ENCODE peak calls at places on chromosomes 13 and 19, in ten cellular contexts. One of them, this sample, is unnamed.

GRCh38 chr19:18419195-18419698 is at the start of gene SSBP4:
- DNase-seq in GM12865: peak; percentile 85
- DNase-seq in Right ventricle myocardium superior: peak; percentile 85
- DNase-seq in kidney: peak; percentile 92
- DNase-seq in activated naive CD8-positive, alpha-beta T cell treated with anti-CD3 and anti-CD28 coated beads, Interleukin-2, amount 50 U/mL, for 24 hours: peak; percentile 78
- DNase-seq in germinal center: peak; percentile 89
- DNase-seq in fibroblast of lung: peak; percentile 75
- DNase-seq in IMR-90: peak; percentile 70
- DNase-seq in naive thymus-derived CD8-positive, alpha-beta T cell: peak; percentile 71
- DNase-seq in tibial nerve: no peak
- DNase-seq in this sample: peak; percentile 76

GRCh38 chr19:53908106-53908932 is 759 bp upstream of the CACNG7 start:
- DNase-seq in GM12865: no peak
- DNase-seq in Right ventricle myocardium superior: peak; percentile 54
- DNase-seq in kidney: no peak
- DNase-seq in activated naive CD8-positive, alpha-beta T cell treated with anti-CD3 and anti-CD28 coated beads, Interleukin-2, amount 50 U/mL, for 24 hours: peak; percentile 55
- DNase-seq in germinal center: peak; percentile 65
- DNase-seq in fibroblast of lung: peak; percentile 51
- DNase-seq in IMR-90: peak; percentile 40
- DNase-seq in naive thymus-derived CD8-positive, alpha-beta T cell: no peak
- DNase-seq in tibial nerve: no peak
- DNase-seq in this sample: peak; percentile 20

GRCh38 chr13:70849267-70849666 is 741.0 kb upstream of the KLHL1 start:
- DNase-seq in GM12865: no peak
- DNase-seq in Right ventricle myocardium superior: no peak
- DNase-seq in kidney: no peak
- DNase-seq in activated naive CD8-positive, alpha-beta T cell treated with anti-CD3 and anti-CD28 coated beads, Interleukin-2, amount 50 U/mL, for 24 hours: no peak
- DNase-seq in germinal center: no peak
- DNase-seq in fibroblast of lung: no peak
- DNase-seq in IMR-90: no peak
- DNase-seq in naive thymus-derived CD8-positive, alpha-beta T cell: no peak
- DNase-seq in tibial nerve: no peak
- DNase-seq in this sample: no peak

GRCh38 chr19:39568604-39569003 is 28.6 kb upstream of the EID2 start:
- DNase-seq in GM12865: no peak
- DNase-seq in Right ventricle myocardium superior: no peak
- DNase-seq in kidney: no peak
- DNase-seq in activated naive CD8-positive, alpha-beta T cell treated with anti-CD3 and anti-CD28 coated beads, Interleukin-2, amount 50 U/mL, for 24 hours: no peak
- DNase-seq in germinal center: no peak
- DNase-seq in fibroblast of lung: peak; percentile 23
- DNase-seq in IMR-90: no peak
- DNase-seq in naive thymus-derived CD8-positive, alpha-beta T cell: no peak
- DNase-seq in tibial nerve: no peak
- DNase-seq in this sample: no peak

GRCh38 chr13:62302341-62302740 is 886.7 kb upstream of the PCDH20 start:
- DNase-seq in GM12865: no peak
- DNase-seq in Right ventricle myocardium superior: no peak
- DNase-seq in kidney: no peak
- DNase-seq in activated naive CD8-positive, alpha-beta T cell treated with anti-CD3 and anti-CD28 coated beads, Interleukin-2, amount 50 U/mL, for 24 hours: no peak
- DNase-seq in germinal center: no peak
- DNase-seq in fibroblast of lung: no peak
- DNase-seq in IMR-90: peak; percentile 37
- DNase-seq in naive thymus-derived CD8-positive, alpha-beta T cell: no peak
- DNase-seq in tibial nerve: no peak
- DNase-seq in this sample: no peak

GRCh38 chr19:7883796-7884570 is 4.3 kb upstream of the LRRC8E start:
- DNase-seq in GM12865: no peak
- DNase-seq in Right ventricle myocardium superior: no peak
- DNase-seq in kidney: no peak
- DNase-seq in activated naive CD8-positive, alpha-beta T cell treated with anti-CD3 and anti-CD28 coated beads, Interleukin-2, amount 50 U/mL, for 24 hours: no peak
- DNase-seq in germinal center: no peak
- DNase-seq in fibroblast of lung: no peak
- DNase-seq in IMR-90: peak; percentile 33
- DNase-seq in naive thymus-derived CD8-positive, alpha-beta T cell: no peak
- DNase-seq in tibial nerve: no peak
- DNase-seq in this sample: no peak

GRCh38 chr19:47507924-47508553 is 6.8 kb downstream of the NAPA start:
- DNase-seq in GM12865: no peak
- DNase-seq in Right ventricle myocardium superior: no peak
- DNase-seq in kidney: no peak
- DNase-seq in activated naive CD8-positive, alpha-beta T cell treated with anti-CD3 and anti-CD28 coated beads, Interleukin-2, amount 50 U/mL, for 24 hours: no peak
- DNase-seq in germinal center: no peak
- DNase-seq in fibroblast of lung: no peak
- DNase-seq in IMR-90: no peak
- DNase-seq in naive thymus-derived CD8-positive, alpha-beta T cell: no peak
- DNase-seq in tibial nerve: no peak
- DNase-seq in this sample: no peak

GRCh38 chr13:48009298-48009697 is 8.2 kb upstream of the SUCLA2 start:
- DNase-seq in GM12865: no peak
- DNase-seq in Right ventricle myocardium superior: no peak
- DNase-seq in kidney: no peak
- DNase-seq in activated naive CD8-positive, alpha-beta T cell treated with anti-CD3 and anti-CD28 coated beads, Interleukin-2, amount 50 U/mL, for 24 hours: no peak
- DNase-seq in germinal center: no peak
- DNase-seq in fibroblast of lung: peak; percentile 73
- DNase-seq in IMR-90: peak; percentile 51
- DNase-seq in naive thymus-derived CD8-positive, alpha-beta T cell: no peak
- DNase-seq in tibial nerve: no peak
- DNase-seq in this sample: no peak

GRCh38 chr19:10462557-10462956 is 40.6 kb downstream of the KEAP1 start:
- DNase-seq in GM12865: no peak
- DNase-seq in Right ventricle myocardium superior: no peak
- DNase-seq in kidney: no peak
- DNase-seq in activated naive CD8-positive, alpha-beta T cell treated with anti-CD3 and anti-CD28 coated beads, Interleukin-2, amount 50 U/mL, for 24 hours: no peak
- DNase-seq in germinal center: no peak
- DNase-seq in fibroblast of lung: no peak
- DNase-seq in IMR-90: no peak
- DNase-seq in naive thymus-derived CD8-positive, alpha-beta T cell: no peak
- DNase-seq in tibial nerve: no peak
- DNase-seq in this sample: no peak

GRCh38 chr19:11169896-11170678 is 14.5 kb upstream of the SPC24 start:
- DNase-seq in GM12865: no peak
- DNase-seq in Right ventricle myocardium superior: no peak
- DNase-seq in kidney: no peak
- DNase-seq in activated naive CD8-positive, alpha-beta T cell treated with anti-CD3 and anti-CD28 coated beads, Interleukin-2, amount 50 U/mL, for 24 hours: no peak
- DNase-seq in germinal center: no peak
- DNase-seq in fibroblast of lung: no peak
- DNase-seq in IMR-90: peak; percentile 29
- DNase-seq in naive thymus-derived CD8-positive, alpha-beta T cell: no peak
- DNase-seq in tibial nerve: no peak
- DNase-seq in this sample: no peak

GRCh38 chr19:38262585-38263268 is 1.6 kb upstream of the SPINT2 start:
- DNase-seq in GM12865: no peak
- DNase-seq in Right ventricle myocardium superior: no peak
- DNase-seq in kidney: no peak
- DNase-seq in activated naive CD8-positive, alpha-beta T cell treated with anti-CD3 and anti-CD28 coated beads, Interleukin-2, amount 50 U/mL, for 24 hours: no peak
- DNase-seq in germinal center: no peak
- DNase-seq in fibroblast of lung: no peak
- DNase-seq in IMR-90: no peak
- DNase-seq in naive thymus-derived CD8-positive, alpha-beta T cell: no peak
- DNase-seq in tibial nerve: no peak
- DNase-seq in this sample: no peak

GRCh38 chr13:102461302-102461701 is 59.5 kb upstream of the FGF14 start:
- DNase-seq in GM12865: no peak
- DNase-seq in Right ventricle myocardium superior: no peak
- DNase-seq in kidney: no peak
- DNase-seq in activated naive CD8-positive, alpha-beta T cell treated with anti-CD3 and anti-CD28 coated beads, Interleukin-2, amount 50 U/mL, for 24 hours: no peak
- DNase-seq in germinal center: no peak
- DNase-seq in fibroblast of lung: no peak
- DNase-seq in IMR-90: no peak
- DNase-seq in naive thymus-derived CD8-positive, alpha-beta T cell: no peak
- DNase-seq in tibial nerve: no peak
- DNase-seq in this sample: no peak

GRCh38 chr19:50325310-50326100 is 3.7 kb downstream of the KCNC3 start:
- DNase-seq in GM12865: peak; percentile 85
- DNase-seq in Right ventricle myocardium superior: peak; percentile 73
- DNase-seq in kidney: peak; percentile 89
- DNase-seq in activated naive CD8-positive, alpha-beta T cell treated with anti-CD3 and anti-CD28 coated beads, Interleukin-2, amount 50 U/mL, for 24 hours: peak; percentile 78
- DNase-seq in germinal center: peak; percentile 97
- DNase-seq in fibroblast of lung: peak; percentile 20
- DNase-seq in IMR-90: peak; percentile 13
- DNase-seq in naive thymus-derived CD8-positive, alpha-beta T cell: peak; percentile 58
- DNase-seq in tibial nerve: no peak
- DNase-seq in this sample: peak; percentile 70

GRCh38 chr19:43634877-43635560 is 4.6 kb downstream of the CADM4 start:
- DNase-seq in GM12865: no peak
- DNase-seq in Right ventricle myocardium superior: no peak
- DNase-seq in kidney: no peak
- DNase-seq in activated naive CD8-positive, alpha-beta T cell treated with anti-CD3 and anti-CD28 coated beads, Interleukin-2, amount 50 U/mL, for 24 hours: no peak
- DNase-seq in germinal center: no peak
- DNase-seq in fibroblast of lung: no peak
- DNase-seq in IMR-90: no peak
- DNase-seq in naive thymus-derived CD8-positive, alpha-beta T cell: no peak
- DNase-seq in tibial nerve: no peak
- DNase-seq in this sample: no peak

GRCh38 chr13:27476943-27477681 is 26.7 kb upstream of the MTIF3 start:
- DNase-seq in GM12865: peak; percentile 78
- DNase-seq in Right ventricle myocardium superior: no peak
- DNase-seq in kidney: no peak
- DNase-seq in activated naive CD8-positive, alpha-beta T cell treated with anti-CD3 and anti-CD28 coated beads, Interleukin-2, amount 50 U/mL, for 24 hours: no peak
- DNase-seq in germinal center: peak; percentile 61
- DNase-seq in fibroblast of lung: peak; percentile 5
- DNase-seq in IMR-90: peak; percentile 50
- DNase-seq in naive thymus-derived CD8-positive, alpha-beta T cell: no peak
- DNase-seq in tibial nerve: no peak
- DNase-seq in this sample: no peak

GRCh38 chr19:30620354-30620753 is 248.2 kb downstream of the ZNF536 start:
- DNase-seq in GM12865: no peak
- DNase-seq in Right ventricle myocardium superior: no peak
- DNase-seq in kidney: no peak
- DNase-seq in activated naive CD8-positive, alpha-beta T cell treated with anti-CD3 and anti-CD28 coated beads, Interleukin-2, amount 50 U/mL, for 24 hours: no peak
- DNase-seq in germinal center: no peak
- DNase-seq in fibroblast of lung: no peak
- DNase-seq in IMR-90: no peak
- DNase-seq in naive thymus-derived CD8-positive, alpha-beta T cell: no peak
- DNase-seq in tibial nerve: no peak
- DNase-seq in this sample: no peak

GRCh38 chr13:113322043-113322461 is 25.0 kb downstream of the LAMP1 start:
- DNase-seq in GM12865: no peak
- DNase-seq in Right ventricle myocardium superior: peak; percentile 13
- DNase-seq in kidney: peak; percentile 69
- DNase-seq in activated naive CD8-positive, alpha-beta T cell treated with anti-CD3 and anti-CD28 coated beads, Interleukin-2, amount 50 U/mL, for 24 hours: no peak
- DNase-seq in germinal center: no peak
- DNase-seq in fibroblast of lung: no peak
- DNase-seq in IMR-90: no peak
- DNase-seq in naive thymus-derived CD8-positive, alpha-beta T cell: no peak
- DNase-seq in tibial nerve: no peak
- DNase-seq in this sample: no peak

GRCh38 chr19:50226536-50226935 is 23.1 kb downstream of the MYH14 start:
- DNase-seq in GM12865: no peak
- DNase-seq in Right ventricle myocardium superior: no peak
- DNase-seq in kidney: no peak
- DNase-seq in activated naive CD8-positive, alpha-beta T cell treated with anti-CD3 and anti-CD28 coated beads, Interleukin-2, amount 50 U/mL, for 24 hours: no peak
- DNase-seq in germinal center: no peak
- DNase-seq in fibroblast of lung: no peak
- DNase-seq in IMR-90: no peak
- DNase-seq in naive thymus-derived CD8-positive, alpha-beta T cell: no peak
- DNase-seq in tibial nerve: no peak
- DNase-seq in this sample: no peak

GRCh38 chr19:39110263-39110967 is 15.2 kb upstream of the PAK4 start:
- DNase-seq in GM12865: peak; percentile 55
- DNase-seq in Right ventricle myocardium superior: peak; percentile 75
- DNase-seq in kidney: no peak
- DNase-seq in activated naive CD8-positive, alpha-beta T cell treated with anti-CD3 and anti-CD28 coated beads, Interleukin-2, amount 50 U/mL, for 24 hours: peak; percentile 83
- DNase-seq in germinal center: peak; percentile 81
- DNase-seq in fibroblast of lung: no peak
- DNase-seq in IMR-90: no peak
- DNase-seq in naive thymus-derived CD8-positive, alpha-beta T cell: peak; percentile 73
- DNase-seq in tibial nerve: peak; percentile 33
- DNase-seq in this sample: peak; percentile 54

GRCh38 chr13:95292622-95293021 is 8.6 kb downstream of the ABCC4 start:
- DNase-seq in GM12865: no peak
- DNase-seq in Right ventricle myocardium superior: no peak
- DNase-seq in kidney: no peak
- DNase-seq in activated naive CD8-positive, alpha-beta T cell treated with anti-CD3 and anti-CD28 coated beads, Interleukin-2, amount 50 U/mL, for 24 hours: no peak
- DNase-seq in germinal center: no peak
- DNase-seq in fibroblast of lung: no peak
- DNase-seq in IMR-90: no peak
- DNase-seq in naive thymus-derived CD8-positive, alpha-beta T cell: no peak
- DNase-seq in tibial nerve: no peak
- DNase-seq in this sample: no peak

GRCh38 chr19:14383898-14384669 is 2.8 kb downstream of the ADGRE5 start:
- DNase-seq in GM12865: peak; percentile 90
- DNase-seq in Right ventricle myocardium superior: no peak
- DNase-seq in kidney: no peak
- DNase-seq in activated naive CD8-positive, alpha-beta T cell treated with anti-CD3 and anti-CD28 coated beads, Interleukin-2, amount 50 U/mL, for 24 hours: peak; percentile 76
- DNase-seq in germinal center: no peak
- DNase-seq in fibroblast of lung: peak; percentile 62
- DNase-seq in IMR-90: peak; percentile 55
- DNase-seq in naive thymus-derived CD8-positive, alpha-beta T cell: peak; percentile 72
- DNase-seq in tibial nerve: no peak
- DNase-seq in this sample: peak; percentile 43

GRCh38 chr19:17125728-17126677 is 50.4 kb downstream of the MYO9B start:
- DNase-seq in GM12865: peak; percentile 94
- DNase-seq in Right ventricle myocardium superior: peak; percentile 81
- DNase-seq in kidney: peak; percentile 79
- DNase-seq in activated naive CD8-positive, alpha-beta T cell treated with anti-CD3 and anti-CD28 coated beads, Interleukin-2, amount 50 U/mL, for 24 hours: peak; percentile 65
- DNase-seq in germinal center: peak; percentile 77
- DNase-seq in fibroblast of lung: peak; percentile 13
- DNase-seq in IMR-90: peak; percentile 25
- DNase-seq in naive thymus-derived CD8-positive, alpha-beta T cell: peak; percentile 65
- DNase-seq in tibial nerve: no peak
- DNase-seq in this sample: peak; percentile 85

GRCh38 chr13:96090240-96091101 is 564 bp downstream of the HS6ST3 start:
- DNase-seq in GM12865: peak; percentile 25
- DNase-seq in Right ventricle myocardium superior: no peak
- DNase-seq in kidney: peak; percentile 74
- DNase-seq in activated naive CD8-positive, alpha-beta T cell treated with anti-CD3 and anti-CD28 coated beads, Interleukin-2, amount 50 U/mL, for 24 hours: peak; percentile 5
- DNase-seq in germinal center: peak; percentile 35
- DNase-seq in fibroblast of lung: peak; percentile 10
- DNase-seq in IMR-90: no peak
- DNase-seq in naive thymus-derived CD8-positive, alpha-beta T cell: no peak
- DNase-seq in tibial nerve: no peak
- DNase-seq in this sample: no peak

GRCh38 chr19:5772416-5772815 is 12.1 kb downstream of the PRR22 start:
- DNase-seq in GM12865: no peak
- DNase-seq in Right ventricle myocardium superior: no peak
- DNase-seq in kidney: no peak
- DNase-seq in activated naive CD8-positive, alpha-beta T cell treated with anti-CD3 and anti-CD28 coated beads, Interleukin-2, amount 50 U/mL, for 24 hours: no peak
- DNase-seq in germinal center: no peak
- DNase-seq in fibroblast of lung: no peak
- DNase-seq in IMR-90: no peak
- DNase-seq in naive thymus-derived CD8-positive, alpha-beta T cell: no peak
- DNase-seq in tibial nerve: no peak
- DNase-seq in this sample: no peak

GRCh38 chr13:21683034-21683733 is 12.3 kb downstream of the FGF9 start:
- DNase-seq in GM12865: no peak
- DNase-seq in Right ventricle myocardium superior: no peak
- DNase-seq in kidney: peak; percentile 75
- DNase-seq in activated naive CD8-positive, alpha-beta T cell treated with anti-CD3 and anti-CD28 coated beads, Interleukin-2, amount 50 U/mL, for 24 hours: no peak
- DNase-seq in germinal center: no peak
- DNase-seq in fibroblast of lung: peak; percentile 89
- DNase-seq in IMR-90: peak; percentile 88
- DNase-seq in naive thymus-derived CD8-positive, alpha-beta T cell: no peak
- DNase-seq in tibial nerve: no peak
- DNase-seq in this sample: no peak

GRCh38 chr19:15779756-15780476 is 7.5 kb upstream of the OR10H5 start:
- DNase-seq in GM12865: no peak
- DNase-seq in Right ventricle myocardium superior: peak; percentile 87
- DNase-seq in kidney: peak; percentile 88
- DNase-seq in activated naive CD8-positive, alpha-beta T cell treated with anti-CD3 and anti-CD28 coated beads, Interleukin-2, amount 50 U/mL, for 24 hours: no peak
- DNase-seq in germinal center: no peak
- DNase-seq in fibroblast of lung: peak; percentile 18
- DNase-seq in IMR-90: no peak
- DNase-seq in naive thymus-derived CD8-positive, alpha-beta T cell: no peak
- DNase-seq in tibial nerve: peak; percentile 48
- DNase-seq in this sample: no peak

GRCh38 chr19:10815969-10816635 is 19.9 kb downstream of the TMED1 start:
- DNase-seq in GM12865: no peak
- DNase-seq in Right ventricle myocardium superior: no peak
- DNase-seq in kidney: no peak
- DNase-seq in activated naive CD8-positive, alpha-beta T cell treated with anti-CD3 and anti-CD28 coated beads, Interleukin-2, amount 50 U/mL, for 24 hours: no peak
- DNase-seq in germinal center: no peak
- DNase-seq in fibroblast of lung: no peak
- DNase-seq in IMR-90: peak; percentile 14
- DNase-seq in naive thymus-derived CD8-positive, alpha-beta T cell: no peak
- DNase-seq in tibial nerve: no peak
- DNase-seq in this sample: no peak

This sample was measured in central memory CD4-positive, alpha-beta T cell.